ENCODE peak calls at places on chromosomes 13 and 19, in six cellular contexts. One of them, this sample, is unnamed.

GRCh38 chr13:92355213-92355612 is 871.4 kb upstream of the GPC6 start:
- DNase-seq in transverse colon: peak
- DNase-seq in cardiac fibroblast: peak
- DNase-seq in CD8-positive, alpha-beta T cell: no peak
- DNase-seq in cardiac muscle cell: peak
- DNase-seq in colonic mucosa: peak
- DNase-seq in this sample: peak

GRCh38 chr19:41993612-41994483 is at the start of gene ATP1A3:
- DNase-seq in CD8-positive, alpha-beta T cell: peak
- DNase-seq in colonic mucosa: peak
- DNase-seq in transverse colon: peak
- DNase-seq in cardiac muscle cell: peak
- DNase-seq in cardiac fibroblast: peak
- DNase-seq in this sample: peak

GRCh38 chr13:27919299-27919933 is 384 bp upstream of the PDX1 start:
- DNase-seq in colonic mucosa: no peak
- DNase-seq in transverse colon: no peak
- DNase-seq in CD8-positive, alpha-beta T cell: no peak
- DNase-seq in cardiac muscle cell: no peak
- DNase-seq in cardiac fibroblast: no peak
- DNase-seq in this sample: no peak

GRCh38 chr13:102944821-102945220 is 99.0 kb downstream of the ERCC5 start:
- DNase-seq in cardiac fibroblast: no peak
- DNase-seq in CD8-positive, alpha-beta T cell: no peak
- DNase-seq in colonic mucosa: no peak
- DNase-seq in transverse colon: no peak
- DNase-seq in cardiac muscle cell: no peak
- DNase-seq in this sample: no peak

GRCh38 chr19:55095260-55096060 is 19.8 kb downstream of the EPS8L1 start:
- DNase-seq in cardiac fibroblast: no peak
- DNase-seq in transverse colon: no peak
- DNase-seq in cardiac muscle cell: no peak
- DNase-seq in CD8-positive, alpha-beta T cell: no peak
- DNase-seq in colonic mucosa: no peak
- DNase-seq in this sample: no peak

GRCh38 chr19:3723883-3724282 is 15.7 kb downstream of the TJP3 start:
- DNase-seq in CD8-positive, alpha-beta T cell: no peak
- DNase-seq in colonic mucosa: no peak
- DNase-seq in transverse colon: no peak
- DNase-seq in cardiac muscle cell: no peak
- DNase-seq in cardiac fibroblast: no peak
- DNase-seq in this sample: no peak

GRCh38 chr13:23715762-23716235 is 145.6 kb downstream of the TNFRSF19 start:
- DNase-seq in cardiac fibroblast: peak
- DNase-seq in CD8-positive, alpha-beta T cell: no peak
- DNase-seq in colonic mucosa: no peak
- DNase-seq in transverse colon: no peak
- DNase-seq in cardiac muscle cell: no peak
- DNase-seq in this sample: peak

GRCh38 chr13:31824705-31825512 is 85.6 kb downstream of the RXFP2 start:
- DNase-seq in CD8-positive, alpha-beta T cell: no peak
- DNase-seq in transverse colon: no peak
- DNase-seq in cardiac fibroblast: peak
- DNase-seq in cardiac muscle cell: peak
- DNase-seq in colonic mucosa: no peak
- DNase-seq in this sample: peak

GRCh38 chr13:21060063-21060826 is 1.1 kb downstream of the LATS2 start:
- DNase-seq in cardiac fibroblast: peak
- DNase-seq in CD8-positive, alpha-beta T cell: peak
- DNase-seq in transverse colon: peak
- DNase-seq in colonic mucosa: peak
- DNase-seq in cardiac muscle cell: peak
- DNase-seq in this sample: peak

GRCh38 chr19:52227980-52228379 is 38.1 kb downstream of the PPP2R1A start:
- DNase-seq in transverse colon: no peak
- DNase-seq in cardiac muscle cell: no peak
- DNase-seq in CD8-positive, alpha-beta T cell: no peak
- DNase-seq in colonic mucosa: no peak
- DNase-seq in cardiac fibroblast: no peak
- DNase-seq in this sample: no peak

GRCh38 chr19:6740589-6741348 is 1.3 kb downstream of the TRIP10 start:
- DNase-seq in CD8-positive, alpha-beta T cell: peak
- DNase-seq in colonic mucosa: peak
- DNase-seq in cardiac fibroblast: peak
- DNase-seq in cardiac muscle cell: peak
- DNase-seq in transverse colon: peak
- DNase-seq in this sample: no peak

GRCh38 chr19:2274937-2275535 is 6.9 kb downstream of the PEAK3 start:
- DNase-seq in cardiac muscle cell: peak
- DNase-seq in colonic mucosa: peak
- DNase-seq in cardiac fibroblast: peak
- DNase-seq in transverse colon: peak
- DNase-seq in CD8-positive, alpha-beta T cell: peak
- DNase-seq in this sample: peak

GRCh38 chr19:18434411-18435184 is 3.3 kb downstream of the ISYNA1 start:
- DNase-seq in CD8-positive, alpha-beta T cell: no peak
- DNase-seq in colonic mucosa: no peak
- DNase-seq in transverse colon: no peak
- DNase-seq in cardiac muscle cell: no peak
- DNase-seq in cardiac fibroblast: no peak
- DNase-seq in this sample: no peak

GRCh38 chr19:18433039-18433691 is 4.8 kb downstream of the ISYNA1 start:
- DNase-seq in transverse colon: no peak
- DNase-seq in colonic mucosa: no peak
- DNase-seq in CD8-positive, alpha-beta T cell: peak
- DNase-seq in cardiac fibroblast: no peak
- DNase-seq in cardiac muscle cell: peak
- DNase-seq in this sample: no peak

GRCh38 chr19:18432275-18433038 is 5.5 kb downstream of the ISYNA1 start:
- DNase-seq in cardiac fibroblast: no peak
- DNase-seq in cardiac muscle cell: no peak
- DNase-seq in colonic mucosa: no peak
- DNase-seq in transverse colon: no peak
- DNase-seq in CD8-positive, alpha-beta T cell: peak
- DNase-seq in this sample: no peak

GRCh38 chr19:18435185-18435841 is 2.6 kb downstream of the ISYNA1 start:
- DNase-seq in cardiac fibroblast: no peak
- DNase-seq in transverse colon: no peak
- DNase-seq in cardiac muscle cell: no peak
- DNase-seq in CD8-positive, alpha-beta T cell: no peak
- DNase-seq in colonic mucosa: no peak
- DNase-seq in this sample: no peak

GRCh38 chr19:18433735-18434398 is 4.1 kb downstream of the ISYNA1 start:
- DNase-seq in cardiac muscle cell: peak
- DNase-seq in CD8-positive, alpha-beta T cell: peak
- DNase-seq in transverse colon: no peak
- DNase-seq in cardiac fibroblast: no peak
- DNase-seq in colonic mucosa: no peak
- DNase-seq in this sample: no peak
- H3K4me3 ChIP-seq in cardiac muscle cell: peak
- H3K4me3 ChIP-seq in CD8-positive, alpha-beta T cell: no peak
- H3K4me3 ChIP-seq in transverse colon: peak
- H3K4me3 ChIP-seq in cardiac fibroblast: no peak
- H3K4me3 ChIP-seq in colonic mucosa: peak
- H3K4me3 ChIP-seq in this sample: peak

GRCh38 chr13:51782026-51782710 is 21.8 kb downstream of the DHRS12 start:
- DNase-seq in transverse colon: no peak
- DNase-seq in cardiac fibroblast: no peak
- DNase-seq in colonic mucosa: no peak
- DNase-seq in cardiac muscle cell: no peak
- DNase-seq in CD8-positive, alpha-beta T cell: no peak
- DNase-seq in this sample: no peak

GRCh38 chr13:51783432-51784094 is 20.4 kb downstream of the DHRS12 start:
- DNase-seq in cardiac muscle cell: no peak
- DNase-seq in cardiac fibroblast: no peak
- DNase-seq in CD8-positive, alpha-beta T cell: no peak
- DNase-seq in transverse colon: no peak
- DNase-seq in colonic mucosa: no peak
- DNase-seq in this sample: no peak

GRCh38 chr13:51780099-51780498 is 23.9 kb downstream of the DHRS12 start:
- DNase-seq in transverse colon: no peak
- DNase-seq in CD8-positive, alpha-beta T cell: no peak
- DNase-seq in cardiac muscle cell: no peak
- DNase-seq in colonic mucosa: no peak
- DNase-seq in cardiac fibroblast: no peak
- DNase-seq in this sample: no peak

GRCh38 chr13:51784097-51784496 is 19.9 kb downstream of the DHRS12 start:
- DNase-seq in colonic mucosa: no peak
- DNase-seq in cardiac muscle cell: no peak
- DNase-seq in cardiac fibroblast: no peak
- DNase-seq in transverse colon: no peak
- DNase-seq in CD8-positive, alpha-beta T cell: no peak
- DNase-seq in this sample: no peak

GRCh38 chr13:51781246-51782022 is 22.5 kb downstream of the DHRS12 start:
- DNase-seq in colonic mucosa: no peak
- DNase-seq in cardiac fibroblast: peak
- DNase-seq in cardiac muscle cell: peak
- DNase-seq in transverse colon: no peak
- DNase-seq in CD8-positive, alpha-beta T cell: no peak
- DNase-seq in this sample: peak
- TF ChIP-seq CTCF in colonic mucosa: no peak
- TF ChIP-seq CTCF in cardiac fibroblast: peak
- TF ChIP-seq CTCF in cardiac muscle cell: peak
- TF ChIP-seq CTCF in transverse colon: no peak
- TF ChIP-seq CTCF in CD8-positive, alpha-beta T cell: no peak
- TF ChIP-seq CTCF in this sample: peak

DNA sequence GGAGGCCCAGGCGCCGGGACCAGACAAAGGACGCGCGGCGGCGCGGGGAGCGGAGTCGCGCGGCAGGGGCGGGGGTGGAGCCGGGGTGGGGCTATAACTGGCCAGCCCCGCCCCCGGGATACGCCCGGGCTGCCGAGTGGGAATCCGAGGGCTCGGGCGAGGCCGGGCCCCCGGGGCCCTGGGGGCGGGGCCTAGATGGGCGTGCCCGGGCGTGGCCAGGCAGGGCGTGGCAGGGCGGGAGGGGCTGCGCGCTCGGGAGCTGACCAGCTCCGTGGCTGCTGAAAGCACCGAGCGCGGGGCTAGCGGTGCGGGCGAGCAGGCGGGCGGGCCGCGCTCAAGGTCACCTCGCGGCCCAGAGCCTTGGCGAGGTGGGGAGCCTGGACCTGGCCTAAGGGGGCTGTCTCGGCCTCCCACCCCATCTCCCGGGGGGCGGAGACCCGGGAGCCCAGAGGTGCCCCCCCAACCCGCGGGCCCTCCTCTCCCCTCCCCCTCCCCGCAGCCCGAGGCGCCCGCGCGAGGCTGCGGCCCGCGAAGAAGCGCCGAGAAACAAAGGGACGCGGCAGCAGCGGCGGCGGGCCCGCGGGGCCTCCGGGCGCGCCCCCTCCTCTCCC is 1.3 kb downstream of the ELAVL3 start:
- DNase-seq in transverse colon: peak
- DNase-seq in cardiac muscle cell: peak
- DNase-seq in CD8-positive, alpha-beta T cell: no peak
- DNase-seq in colonic mucosa: peak
- DNase-seq in cardiac fibroblast: no peak
- DNase-seq in this sample: peak
- H3K4me3 ChIP-seq in transverse colon: no peak
- H3K4me3 ChIP-seq in cardiac muscle cell: no peak
- H3K4me3 ChIP-seq in CD8-positive, alpha-beta T cell: no peak
- H3K4me3 ChIP-seq in colonic mucosa: no peak
- H3K4me3 ChIP-seq in cardiac fibroblast: no peak
- H3K4me3 ChIP-seq in this sample: no peak

DNA sequence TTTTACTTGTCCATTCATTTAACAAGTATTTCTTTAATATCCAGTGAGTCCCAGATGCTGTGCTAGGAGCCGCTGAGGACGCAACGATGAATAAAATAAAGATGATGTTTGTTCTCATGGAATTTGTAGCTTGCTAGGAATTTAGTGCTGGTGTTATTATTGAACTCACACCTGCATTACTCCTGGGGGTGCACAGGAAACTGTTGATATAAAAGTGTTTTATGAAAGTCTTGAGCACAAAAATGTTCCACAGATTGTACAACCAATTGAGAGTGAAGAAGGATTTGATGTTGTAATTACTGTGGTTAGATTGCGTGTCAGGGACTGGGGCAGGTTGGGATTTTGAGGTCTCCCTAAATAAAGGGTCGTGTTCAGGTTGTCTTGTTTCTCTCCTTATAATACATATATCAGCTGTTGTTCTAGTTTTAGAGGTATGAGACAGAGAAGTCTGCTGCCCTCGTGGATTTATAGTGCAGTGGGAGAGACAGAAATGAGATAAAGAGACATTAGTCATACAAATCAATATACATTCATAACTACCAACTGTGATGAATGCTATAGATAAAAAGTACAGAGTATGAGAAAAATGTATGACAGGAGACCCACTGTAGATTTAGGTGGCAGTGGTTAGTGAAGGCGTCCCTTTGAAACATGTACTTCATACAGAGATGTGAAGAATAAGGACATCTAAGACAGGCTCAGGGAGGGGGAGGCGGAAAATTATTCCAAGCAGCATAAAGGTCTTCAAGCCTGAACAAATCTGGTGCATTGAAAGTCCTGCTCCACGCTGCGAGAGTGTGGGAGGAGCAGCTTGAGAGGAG is 11.3 kb downstream of the CACNG6 start:
- DNase-seq in CD8-positive, alpha-beta T cell: no peak
- DNase-seq in transverse colon: no peak
- DNase-seq in colonic mucosa: no peak
- DNase-seq in cardiac fibroblast: peak
- DNase-seq in cardiac muscle cell: no peak
- DNase-seq in this sample: peak
- TF ChIP-seq CTCF in CD8-positive, alpha-beta T cell: no peak
- TF ChIP-seq CTCF in transverse colon: no peak
- TF ChIP-seq CTCF in colonic mucosa: no peak
- TF ChIP-seq CTCF in cardiac fibroblast: no peak
- TF ChIP-seq CTCF in cardiac muscle cell: no peak
- TF ChIP-seq CTCF in this sample: no peak

This sample was measured in choroid plexus epithelial cell.